ENCODE peak calls at places on chromosomes 6 and 20, in eight cellular contexts. N, G, Z, I, O, H, J and D are unnamed samples.

GRCh38 chr20:34628026-34628425 is 48.9 kb downstream of the PIGU start:
- DNase-seq in N (no peak), G (no peak), Z (no peak), I (no peak), O (no peak), H (no peak), J (no peak), D (no peak)

GRCh38 chr6:18329781-18330180 is 57.4 kb upstream of the RNF144B start:
- DNase-seq in N (no peak), G (no peak), Z (no peak), I (no peak), O (no peak), H (no peak), J (no peak), D (no peak)

GRCh38 chr20:25022680-25023079 is 30.1 kb upstream of the APMAP start:
- DNase-seq in N (peak; percentile 60), G (no peak), Z (no peak), I (peak; percentile 9), O (peak; percentile 9), H (no peak), J (peak; percentile 92), D (peak; percentile 90)

GRCh38 chr6:168597471-168597875 is 156.5 kb downstream of the SMOC2 start:
- DNase-seq in N (no peak), G (no peak), Z (no peak), I (no peak), O (no peak), H (no peak), J (peak; percentile 38), D (no peak)

GRCh38 chr6:22141271-22141745 is 155.5 kb downstream of the PRL start:
- DNase-seq in N (peak; percentile 42), G (no peak), Z (no peak), I (peak; percentile 69), O (no peak), H (peak; percentile 74), J (no peak), D (peak; percentile 28)

GRCh38 chr6:108074057-108074358 is 533 bp downstream of the OSTM1 start:
- DNase-seq in N (no peak), G (no peak), Z (peak; percentile 54), I (no peak), O (no peak), H (peak; percentile 3), J (no peak), D (no peak)

GRCh38 chr20:21670981-21671380 is 34.5 kb upstream of the PAX1 start:
- DNase-seq in N (no peak), G (no peak), Z (no peak), I (no peak), O (no peak), H (no peak), J (no peak), D (no peak)

GRCh38 chr20:63690898-63691710 is 5.3 kb upstream of the TNFRSF6B start:
- DNase-seq in N (no peak), G (no peak), Z (no peak), I (no peak), O (no peak), H (no peak), J (no peak), D (no peak)

GRCh38 chr20:51651921-51652549 is 109.5 kb upstream of the NFATC2 start:
- DNase-seq in N (no peak), G (no peak), Z (no peak), I (no peak), O (no peak), H (no peak), J (no peak), D (no peak)

GRCh38 chr6:136035378-136036070 is 184.0 kb downstream of the PDE7B start:
- DNase-seq in N (peak; percentile 41), G (no peak), Z (no peak), I (no peak), O (no peak), H (no peak), J (no peak), D (no peak)

GRCh38 chr6:169689247-169689646 is 12.6 kb downstream of the WDR27 start:
- DNase-seq in N (no peak), G (no peak), Z (no peak), I (no peak), O (no peak), H (no peak), J (no peak), D (no peak)

GRCh38 chr6:163756079-163756478 is 341.6 kb downstream of the QKI start:
- DNase-seq in N (no peak), G (no peak), Z (no peak), I (peak; percentile 25), O (no peak), H (no peak), J (no peak), D (no peak)

GRCh38 chr6:57097596-57097995 is 7.6 kb downstream of the ZNF451 start:
- DNase-seq in N (no peak), G (no peak), Z (no peak), I (no peak), O (no peak), H (no peak), J (no peak), D (no peak)

GRCh38 chr20:57582432-57583288 is 21.8 kb downstream of the PCK1 start:
- DNase-seq in N (no peak), G (no peak), Z (peak; percentile 45), I (peak; percentile 34), O (no peak), H (peak; percentile 24), J (peak; percentile 44), D (peak; percentile 53)

GRCh38 chr6:168736039-168736438 is 295.1 kb downstream of the SMOC2 start:
- DNase-seq in N (no peak), G (no peak), Z (no peak), I (no peak), O (no peak), H (no peak), J (no peak), D (no peak)

DNA sequence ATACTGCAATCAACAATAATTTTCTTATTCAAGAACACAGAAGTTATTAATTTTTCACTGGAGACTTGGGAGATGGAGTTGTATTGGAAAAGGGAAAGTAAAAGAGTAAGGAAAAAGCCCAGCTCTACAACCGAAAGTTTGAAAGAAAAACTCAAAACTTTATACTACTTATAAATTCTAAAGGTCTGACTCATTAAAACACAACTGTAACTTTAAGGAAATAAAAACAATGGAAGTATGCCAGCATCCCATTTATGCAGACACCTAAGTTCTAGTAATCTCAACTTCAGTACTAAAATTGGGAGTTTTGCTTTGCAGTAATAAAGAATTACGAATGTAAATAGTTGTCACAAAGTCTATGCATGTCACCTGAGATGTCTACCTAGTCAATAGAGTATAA is 80.6 kb downstream of the IRAK1BP1 start:
- DNase-seq in N (no peak), G (no peak), Z (no peak), I (no peak), O (no peak), H (no peak), J (no peak), D (no peak)
- H3K4me3 ChIP-seq in N (no peak overlapping the region), G (no peak overlapping the region), Z (no peak overlapping the region), I (no peak overlapping the region), O (no peak overlapping the region), H (no peak overlapping the region), J (no peak overlapping the region), D (no peak overlapping the region)

GRCh38 chr6:145372671-145373123 is 362.6 kb downstream of the EPM2A start:
- DNase-seq in N (peak; percentile 74), G (no peak), Z (no peak), I (no peak), O (no peak), H (peak; percentile 12), J (peak; percentile 33), D (peak; percentile 34)
- TF ChIP-seq POLR2A in N (no peak), G (no peak), Z (no peak), I (no peak), O (no peak), H (no peak), J (no peak), D (no peak)

GRCh38 chr20:61278296-61278695 is 26.2 kb downstream of the CDH4 start:
- DNase-seq in N (no peak), G (no peak), Z (no peak), I (no peak), O (no peak), H (no peak), J (no peak), D (no peak)

GRCh38 chr20:61284752-61285151 is 32.7 kb downstream of the CDH4 start:
- DNase-seq in N (no peak), G (no peak), Z (no peak), I (no peak), O (no peak), H (no peak), J (no peak), D (no peak)

GRCh38 chr20:61280217-61280980 is 28.3 kb downstream of the CDH4 start:
- DNase-seq in N (no peak), G (no peak), Z (no peak), I (no peak), O (no peak), H (no peak), J (no peak), D (no peak)

GRCh38 chr20:61281286-61281795 is 29.3 kb downstream of the CDH4 start:
- DNase-seq in N (no peak), G (no peak), Z (no peak), I (no peak), O (no peak), H (no peak), J (no peak), D (no peak)

GRCh38 chr20:61279621-61280150 is 27.6 kb downstream of the CDH4 start:
- DNase-seq in N (no peak), G (no peak), Z (no peak), I (no peak), O (no peak), H (no peak), J (no peak), D (no peak)
- H3K9me3 ChIP-seq in N (no peaks in the 10 kb centered on the region), G (peaks cover 32% of the 10 kb centered on the region), Z (peaks cover 2% of the 10 kb centered on the region), I (no peaks in the 10 kb centered on the region), O (no peaks in the 10 kb centered on the region), H (peaks cover 11% of the 10 kb centered on the region), J (no peaks in the 10 kb centered on the region), D (no peaks in the 10 kb centered on the region)

DNA sequence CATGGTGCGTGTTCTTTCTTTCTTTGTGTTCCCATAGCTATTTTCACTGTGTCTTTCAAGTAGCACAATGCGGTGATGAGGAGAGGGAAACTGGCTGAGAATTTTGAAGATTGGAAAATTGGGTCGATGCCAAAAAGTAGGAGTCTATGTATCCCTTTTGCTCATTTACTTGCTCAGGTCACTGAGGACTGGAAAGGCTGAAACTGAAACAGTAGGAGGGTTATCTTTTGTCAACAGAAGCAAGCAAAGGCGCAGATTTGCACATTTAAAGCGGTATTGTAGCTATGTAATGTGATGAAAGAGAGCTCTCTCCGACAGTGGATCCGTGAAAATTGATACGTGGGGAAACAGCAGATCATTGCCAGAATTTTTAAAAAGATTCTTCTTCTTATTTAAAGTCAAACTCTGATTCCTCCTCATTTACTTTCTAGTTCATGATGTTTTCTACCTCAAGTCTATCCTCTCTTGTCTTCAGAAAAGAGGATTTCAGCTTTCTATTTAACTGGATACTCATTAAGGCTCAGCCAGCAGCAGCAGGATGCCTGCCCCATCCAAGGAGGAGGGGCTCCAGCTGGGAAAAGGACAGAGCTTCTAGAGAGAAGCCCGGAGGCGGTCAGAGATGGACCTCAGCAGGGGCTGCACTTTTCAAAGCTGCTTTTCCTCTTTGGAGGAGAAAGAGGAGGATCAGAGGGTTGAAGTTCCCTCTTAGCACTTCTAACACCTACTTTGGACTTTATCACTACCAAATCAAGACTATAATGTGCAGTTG is 15.9 kb upstream of the FYN start:
- DNase-seq in N (no peak), G (no peak), Z (peak; percentile 38), I (no peak), O (no peak), H (no peak), J (no peak), D (no peak)
- H3K4me3 ChIP-seq in N (peak overlapping the region; percentile 34), G (no peak overlapping the region), Z (no peak overlapping the region), I (no peak overlapping the region), O (peak overlapping the region; percentile 9), H (no peak overlapping the region), J (peak overlapping the region; percentile 10), D (no peak overlapping the region)